ENCODE peak calls at places on chromosomes 4 and X, in four cellular contexts. M is H54, C is Peyer's patch, K is body of pancreas. J is an unnamed sample.

GRCh38 chrX:154712781-154713391 is 38.0 kb downstream of the GAB3 start:
- DNase-seq in K (no peak), M (peak), C (no peak), J (peak)

GRCh38 chr4:143396695-143397094 is 60.0 kb downstream of the GAB1 start:
- DNase-seq in M (no peak), K (no peak), C (no peak), J (no peak)

GRCh38 chr4:6360385-6360784 is 90.7 kb downstream of the WFS1 start:
- DNase-seq in K (no peak), C (no peak), M (no peak), J (no peak)

GRCh38 chr4:7691992-7692391 is 247.7 kb downstream of the AFAP1 start:
- DNase-seq in C (no peak), K (peak), M (no peak), J (no peak)

GRCh38 chrX:9829308-9830267 is 43.4 kb downstream of the SHROOM2 start:
- DNase-seq in C (no peak), M (peak), K (no peak), J (no peak)

GRCh38 chr4:110270492-110271197 is 72.2 kb upstream of the ELOVL6 start:
- DNase-seq in C (no peak), M (peak), K (no peak), J (no peak)

GRCh38 chr4:164169591-164169990 is 584.3 kb upstream of the SMIM31 start:
- DNase-seq in C (no peak), K (no peak), M (no peak), J (no peak)

GRCh38 chrX:21838937-21839333 is 482 bp upstream of the MBTPS2 start:
- DNase-seq in K (no peak), M (no peak), C (no peak), J (no peak)

GRCh38 chr4:182255421-182256190 is 12.4 kb downstream of the TENM3 start:
- DNase-seq in M (no peak), C (no peak), K (no peak), J (no peak)

GRCh38 chr4:42070463-42070862 is 80.1 kb downstream of the SLC30A9 start:
- DNase-seq in K (no peak), C (no peak), M (no peak), J (no peak)

GRCh38 chr4:139207247-139207646 is 30.2 kb upstream of the ELF2 start:
- DNase-seq in C (no peak), M (no peak), K (no peak), J (no peak)

GRCh38 chr4:38672247-38673071 is 8.5 kb downstream of the KLF3 start:
- DNase-seq in C (no peak), K (peak), M (no peak), J (no peak)

GRCh38 chrX:41241962-41242361 is 92.0 kb upstream of the DDX3X start:
- DNase-seq in C (no peak), M (no peak), K (no peak), J (no peak)

GRCh38 chrX:103919336-103919682 is 43.1 kb upstream of the TMSB15B start:
- DNase-seq in C (peak), M (peak), K (peak), J (no peak)

GRCh38 chr4:55742655-55743191 is 76.9 kb upstream of the EXOC1L start:
- DNase-seq in C (no peak), K (no peak), M (no peak), J (peak)

GRCh38 chr4:89158884-89159503 is 47.7 kb downstream of the TIGD2 start:
- DNase-seq in C (no peak), M (no peak), K (peak), J (peak)

GRCh38 chr4:181562399-181562798 is 680.8 kb upstream of the TENM3 start:
- DNase-seq in K (no peak), M (no peak), C (no peak), J (no peak)

GRCh38 chr4:169791527-169792156 is 33.9 kb upstream of the HPF1 start:
- DNase-seq in K (peak), C (no peak), M (peak), J (peak)

GRCh38 chr4:57945298-57945697 is 835.1 kb upstream of the IGFBP7 start:
- DNase-seq in M (no peak), K (no peak), C (no peak), J (no peak)

GRCh38 chr4:128268970-128269369 is 18.6 kb downstream of the PGRMC2 start:
- DNase-seq in K (no peak), M (no peak), C (no peak), J (no peak)

GRCh38 chrX:48574270-48575266 is at the start of gene RBM3:
- DNase-seq in C (peak), K (peak), M (peak), J (peak)
- TF ChIP-seq POLR2A in C (peak), K (peak), M (peak), J (peak)

GRCh38 chrX:91435465-91435864 is 826 bp downstream of the PABPC5 start:
- DNase-seq in K (no peak), C (no peak), M (no peak), J (no peak)

GRCh38 chrX:91434351-91435168 is at the start of gene PABPC5:
- DNase-seq in K (peak), C (peak), M (no peak), J (peak)
- TF ChIP-seq POLR2A in K (peak), C (no peak), M (no peak), J (no peak)

GRCh38 chr4:54571293-54571723 is 86.4 kb upstream of the KIT start:
- DNase-seq in K (no peak), C (no peak), M (no peak), J (no peak)

GRCh38 chr4:54568184-54568583 is 89.6 kb upstream of the KIT start:
- DNase-seq in C (no peak), M (peak), K (no peak), J (no peak)

GRCh38 chr4:54575919-54576318 is 81.8 kb upstream of the KIT start:
- DNase-seq in C (no peak), M (no peak), K (no peak), J (no peak)

GRCh38 chr4:54570822-54571221 is 86.9 kb upstream of the KIT start:
- DNase-seq in C (no peak), M (no peak), K (no peak), J (no peak)

GRCh38 chr4:54571762-54572542 is 85.8 kb upstream of the KIT start:
- DNase-seq in M (no peak), C (no peak), K (no peak), J (no peak)
- TF ChIP-seq POLR2A in M (no peak), C (no peak), K (no peak), J (no peak)

GRCh38 chr4:183436417-183436816 is 8.0 kb upstream of the CDKN2AIP start:
- DNase-seq in M (no peak), K (no peak), C (no peak), J (no peak)

GRCh38 chr4:183435803-183436202 is 8.6 kb upstream of the CDKN2AIP start:
- DNase-seq in C (no peak), K (no peak), M (no peak), J (no peak)

GRCh38 chr4:183437452-183437851 is 7.0 kb upstream of the CDKN2AIP start:
- DNase-seq in M (no peak), C (no peak), K (no peak), J (no peak)

GRCh38 chr4:183441276-183441675 is 3.2 kb upstream of the CDKN2AIP start:
- DNase-seq in K (no peak), M (no peak), C (no peak), J (no peak)

DNA sequence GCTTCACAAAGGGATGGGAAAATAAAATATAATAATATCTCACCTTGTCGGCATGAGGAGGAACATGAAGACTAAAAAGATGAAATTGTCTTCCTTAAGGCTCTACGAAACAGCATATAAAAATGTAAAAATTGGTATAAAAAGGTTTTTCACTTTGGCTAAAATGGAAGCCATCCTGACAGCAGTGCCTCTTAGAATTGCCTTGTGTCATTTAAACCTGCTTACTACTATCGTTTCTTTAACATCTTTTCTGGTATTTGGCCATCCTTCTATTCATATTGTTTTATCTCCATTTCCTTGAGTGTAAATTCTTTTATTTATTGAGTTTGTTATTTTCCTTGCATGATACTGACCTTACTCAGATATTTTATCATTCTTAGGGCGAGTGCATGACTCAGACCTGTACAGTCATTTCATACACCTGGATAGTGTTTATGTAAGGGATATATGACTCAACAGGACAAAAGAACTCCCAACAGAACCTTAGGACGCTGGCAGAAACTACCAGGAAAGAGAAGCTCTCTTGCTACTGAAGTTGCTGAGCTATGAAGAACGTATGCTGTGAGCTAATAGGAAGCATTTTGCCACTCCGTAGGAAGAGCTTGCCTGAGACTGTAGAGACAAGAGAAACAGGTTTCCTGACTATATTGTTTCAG is 5.8 kb upstream of the CDKN2AIP start:
- DNase-seq in M (peak), K (peak), C (no peak), J (peak)
- TF ChIP-seq POLR2A in M (no peak), K (peak), C (peak), J (no peak)

DNA sequence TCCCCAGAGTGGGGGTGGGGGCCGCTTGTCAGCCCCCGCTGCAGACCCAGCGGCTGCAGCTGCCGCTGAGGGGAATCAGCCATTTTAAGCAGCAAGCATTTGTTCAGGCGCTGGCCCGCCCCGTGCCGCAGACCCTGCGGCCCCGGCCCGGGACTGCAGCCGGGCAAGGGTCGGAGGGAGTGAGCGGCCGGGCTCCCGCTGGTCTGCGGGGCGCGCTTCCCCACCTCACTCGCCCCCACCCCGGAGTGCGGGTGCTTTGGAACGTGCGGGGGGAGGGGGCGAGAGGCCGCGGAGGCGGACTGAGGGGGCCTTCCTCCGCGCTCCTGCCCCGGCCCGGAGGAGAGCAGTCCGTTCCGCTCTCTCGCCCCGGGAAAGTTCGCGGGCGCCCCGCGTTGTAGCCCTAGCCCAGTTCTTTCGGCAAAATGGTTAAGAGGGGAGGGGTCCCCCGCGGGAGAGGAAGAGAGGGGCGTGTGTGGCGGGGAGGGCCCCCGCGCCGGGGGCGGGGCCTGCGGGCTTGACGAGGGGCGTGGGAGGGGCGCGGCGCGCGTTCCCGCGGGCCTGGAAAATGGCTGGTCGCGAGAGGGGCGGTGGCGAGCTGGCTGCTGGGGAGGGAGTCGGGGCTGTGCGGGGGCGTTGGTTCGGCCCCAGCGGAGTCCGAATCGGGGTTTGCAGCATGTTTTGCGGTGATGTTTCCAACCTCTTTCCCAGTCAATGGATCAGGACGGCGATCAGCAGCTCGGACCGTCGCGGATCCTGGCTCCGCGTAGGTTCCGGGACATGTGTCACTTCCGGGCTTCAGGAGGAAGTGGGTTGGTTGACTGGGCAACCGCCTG is 914 bp downstream of the ING2 start:
- DNase-seq in K (peak), M (peak), C (peak), J (peak)
- TF ChIP-seq POLR2A in K (peak), M (peak), C (peak), J (peak)

GRCh38 chr4:153271820-153272219 is 67.6 kb downstream of the TRIM2 start:
- DNase-seq in K (no peak), C (no peak), M (no peak), J (no peak)
- TF ChIP-seq POLR2A in K (no peak), C (no peak), M (no peak), J (no peak)

GRCh38 chrX:20029728-20030127 is 38.9 kb upstream of the BCLAF3 start:
- DNase-seq in C (no peak), K (peak), M (no peak), J (no peak)
- TF ChIP-seq POLR2A in C (peak), K (no peak), M (no peak), J (no peak)

GRCh38 chr4:15681372-15682339 is at the start of gene FAM200B:
- DNase-seq in K (peak), M (peak), C (peak), J (peak)
- TF ChIP-seq POLR2A in K (peak), M (peak), C (peak), J (peak)

GRCh38 chrX:68685722-68686683 is 38.5 kb downstream of the STARD8 start:
- DNase-seq in M (no peak), K (peak), C (no peak), J (peak)

GRCh38 chrX:68686684-68687045 is 39.2 kb downstream of the STARD8 start:
- DNase-seq in M (no peak), C (no peak), K (no peak), J (no peak)

GRCh38 chrX:68683580-68683979 is 36.1 kb downstream of the STARD8 start:
- DNase-seq in K (no peak), C (no peak), M (no peak), J (no peak)

GRCh38 chrX:68684291-68684918 is 36.9 kb downstream of the STARD8 start:
- DNase-seq in C (no peak), K (no peak), M (no peak), J (peak)

DNA sequence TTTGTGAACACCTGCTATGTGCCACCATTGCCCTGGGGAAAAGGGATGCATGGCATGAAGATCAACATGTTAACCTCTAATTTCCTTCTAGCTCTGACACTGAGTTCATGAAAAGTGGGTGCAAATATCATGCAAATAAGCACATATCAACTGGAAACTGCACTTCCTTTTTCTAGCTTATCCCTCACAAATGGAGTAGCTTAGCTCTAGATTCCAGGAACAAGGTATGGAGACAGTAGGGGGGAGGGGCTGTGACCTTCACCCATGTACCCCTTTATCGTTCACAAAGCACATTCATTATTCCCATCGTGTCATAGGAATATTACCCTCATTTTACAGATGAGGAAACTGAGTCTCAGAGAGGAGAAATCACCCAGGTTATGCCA is 37.4 kb downstream of the STARD8 start:
- DNase-seq in K (no peak), C (no peak), M (no peak), J (no peak)
- TF ChIP-seq POLR2A in K (no peak), C (no peak), M (no peak), J (no peak)

GRCh38 chr4:10437735-10438134 is 19.5 kb downstream of the ZNF518B start:
- DNase-seq in M (no peak), K (no peak), C (no peak), J (no peak)

GRCh38 chr4:10442976-10443375 is 14.2 kb downstream of the ZNF518B start:
- DNase-seq in K (no peak), M (no peak), C (no peak), J (no peak)

GRCh38 chr4:10438924-10439323 is 18.3 kb downstream of the ZNF518B start:
- DNase-seq in M (no peak), C (no peak), K (no peak), J (no peak)

DNA sequence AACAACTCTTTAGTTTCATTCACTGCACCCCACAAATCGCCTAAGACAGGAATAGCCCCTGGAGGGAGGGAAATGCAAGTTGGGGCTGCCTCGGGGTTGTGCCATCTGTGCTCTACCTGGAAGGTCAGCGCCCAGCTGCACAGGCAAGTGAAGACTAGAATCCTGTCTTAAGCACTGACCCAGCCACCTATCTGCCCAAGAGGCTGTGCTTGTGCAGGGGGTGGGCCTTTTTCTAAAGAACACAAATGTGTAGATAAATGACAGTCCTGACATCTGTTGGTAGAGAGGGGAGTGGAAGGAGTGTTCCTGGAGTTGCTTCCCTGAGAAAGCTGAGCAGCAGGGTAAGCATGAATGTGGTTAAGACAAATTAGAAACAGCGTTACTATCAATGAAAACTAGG is 15.7 kb downstream of the ZNF518B start:
- DNase-seq in K (no peak), M (no peak), C (no peak), J (no peak)
- TF ChIP-seq POLR2A in K (no peak), M (no peak), C (no peak), J (no peak)